ENCODE peak calls at places on chromosomes 3 and 15, in five cellular contexts. A is A549, W is transverse colon, X is stomach, B is tibial nerve. O is an unnamed sample.

GRCh38 chr15:68524753-68525584 is 53.8 kb upstream of the CORO2B start:
- DNase-seq in B (no peak), A (no peak), X (no peak), W (no peak), O (no peak)

GRCh38 chr15:45186771-45187577 is 792 bp downstream of the SHF start:
- DNase-seq in A (no peak), B (no peak), X (no peak), W (no peak), O (no peak)

GRCh38 chr15:85688703-85689102 is 106.0 kb downstream of the KLHL25 start:
- DNase-seq in X (no peak), A (no peak), W (no peak), B (no peak), O (no peak)

GRCh38 chr3:57753016-57753415 is 3.1 kb upstream of the SLMAP start:
- DNase-seq in B (no peak), W (no peak), X (no peak), A (no peak), O (no peak)

GRCh38 chr15:40103864-40104271 is 4.8 kb downstream of the BMF start:
- DNase-seq in A (no peak), X (no peak), B (no peak), W (no peak), O (no peak)

GRCh38 chr3:172678068-172678467 is 32.8 kb downstream of the NCEH1 start:
- DNase-seq in B (no peak), A (no peak), W (no peak), X (no peak), O (no peak)

GRCh38 chr15:66766282-66767228 is 64.5 kb downstream of the SMAD6 start:
- DNase-seq in A (peak), B (no peak), W (no peak), X (no peak), O (peak)

GRCh38 chr15:63894662-63894949 is 60.9 kb upstream of the HERC1 start:
- DNase-seq in A (no peak), X (no peak), W (no peak), B (no peak), O (no peak)

GRCh38 chr3:45555666-45556065 is 38.9 kb upstream of the LIMD1 start:
- DNase-seq in X (no peak), A (no peak), W (no peak), B (no peak), O (peak)

GRCh38 chr3:133927543-133928066 is 31.9 kb upstream of the RAB6B start:
- DNase-seq in X (peak), A (no peak), W (peak), B (no peak), O (no peak)

GRCh38 chr3:12831582-12831866 is 9.8 kb downstream of the RPL32 start:
- DNase-seq in A (no peak), X (no peak), B (no peak), W (no peak), O (no peak)

GRCh38 chr3:68162644-68163043 is 508.2 kb upstream of the SUCLG2 start:
- DNase-seq in B (no peak), W (no peak), A (no peak), X (no peak), O (no peak)

GRCh38 chr3:43089081-43089480 is 16.8 kb downstream of the POMGNT2 start:
- DNase-seq in B (no peak), X (no peak), W (no peak), A (no peak), O (no peak)

GRCh38 chr15:33188654-33189257 is 5.8 kb downstream of the FMN1 start:
- DNase-seq in W (no peak), A (no peak), B (peak), X (no peak), O (no peak)

GRCh38 chr15:28911295-28911979 is 25.7 kb downstream of the APBA2 start:
- DNase-seq in A (no peak), X (no peak), B (no peak), W (no peak), O (peak)

GRCh38 chr3:57546616-57547015 is 2.5 kb upstream of the DNAH12 start:
- DNase-seq in X (no peak), A (no peak), B (no peak), W (no peak), O (no peak)

GRCh38 chr3:114207768-114208167 is 28.9 kb upstream of the DRD3 start:
- DNase-seq in W (no peak), X (no peak), B (no peak), A (no peak), O (no peak)

GRCh38 chr3:152556731-152557254 is 278.1 kb upstream of the P2RY1 start:
- DNase-seq in W (no peak), X (no peak), B (peak), A (peak), O (no peak)

GRCh38 chr3:141237701-141238521 is 6.3 kb downstream of the PXYLP1 start:
- DNase-seq in X (peak), B (no peak), W (no peak), A (no peak), O (no peak)

GRCh38 chr3:6229778-6230410 is 631.0 kb upstream of the GRM7 start:
- DNase-seq in W (no peak), B (no peak), A (no peak), X (no peak), O (no peak)

GRCh38 chr3:71587958-71588357 is 4.4 kb upstream of the FOXP1 start:
- DNase-seq in X (no peak), B (no peak), W (no peak), A (no peak), O (no peak)

GRCh38 chr3:71586810-71587242 is 3.3 kb upstream of the FOXP1 start:
- DNase-seq in W (no peak), X (no peak), B (no peak), A (no peak), O (no peak)

GRCh38 chr3:71585126-71585525 is 1.6 kb upstream of the FOXP1 start:
- DNase-seq in A (peak), B (peak), X (no peak), W (no peak), O (no peak)

GRCh38 chr3:71584216-71585061 is 911 bp upstream of the FOXP1 start:
- DNase-seq in B (peak), X (peak), W (peak), A (peak), O (peak)

GRCh38 chr3:71585891-71586809 is 2.6 kb upstream of the FOXP1 start:
- DNase-seq in W (no peak), B (no peak), A (peak), X (no peak), O (no peak)
- H3K27ac ChIP-seq in W (peak), B (no peak), A (peak), X (peak), O (peak)

GRCh38 chr3:64533565-64534317 is 154.1 kb downstream of the ADAMTS9 start:
- DNase-seq in X (peak), A (peak), W (peak), B (peak), O (peak)
- TF ChIP-seq EP300 in X (peak), A (no peak), W (no peak), B (peak), O (no peak)

DNA sequence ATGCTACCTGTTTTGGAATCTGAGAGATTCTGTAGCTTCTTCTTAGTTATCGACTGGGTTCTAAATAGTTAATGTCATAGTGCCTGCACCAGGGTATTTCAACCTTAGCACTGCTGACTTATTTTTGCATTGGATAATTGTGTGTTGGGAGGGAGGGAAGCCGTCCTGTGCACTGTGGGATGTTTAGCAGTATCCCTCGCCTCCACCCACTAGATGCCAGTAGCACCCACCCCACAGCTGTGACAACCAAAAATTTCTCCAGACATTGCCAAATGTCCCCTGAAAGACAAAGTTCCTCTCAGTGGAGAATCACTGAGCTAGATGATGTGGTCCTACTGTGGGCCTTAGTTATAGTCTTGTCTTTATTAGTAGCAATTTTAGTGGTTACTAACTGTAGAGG is 88.3 kb downstream of the TGFBR2 start:
- DNase-seq in X (no peak), W (no peak), A (no peak), B (no peak), O (no peak)
- H3K27ac ChIP-seq in X (no peak), W (no peak), A (peak), B (no peak), O (no peak)

GRCh38 chr3:64029287-64029686 is 6.0 kb upstream of the PSMD6 start:
- DNase-seq in W (no peak), B (no peak), A (no peak), X (no peak), O (no peak)

GRCh38 chr3:64033033-64033432 is 9.7 kb upstream of the PSMD6 start:
- DNase-seq in X (no peak), B (no peak), W (no peak), A (no peak), O (no peak)

GRCh38 chr3:64028754-64029153 is 5.5 kb upstream of the PSMD6 start:
- DNase-seq in B (no peak), X (no peak), A (no peak), W (no peak), O (no peak)

GRCh38 chr3:64031540-64032533 is 8.5 kb upstream of the PSMD6 start:
- DNase-seq in B (no peak), X (no peak), W (no peak), A (no peak), O (no peak)

GRCh38 chr3:64030741-64031140 is 7.4 kb upstream of the PSMD6 start:
- DNase-seq in X (peak), B (peak), A (peak), W (peak), O (peak)
- TF ChIP-seq EP300 in X (no peak), B (no peak), A (peak), W (no peak), O (no peak)

DNA sequence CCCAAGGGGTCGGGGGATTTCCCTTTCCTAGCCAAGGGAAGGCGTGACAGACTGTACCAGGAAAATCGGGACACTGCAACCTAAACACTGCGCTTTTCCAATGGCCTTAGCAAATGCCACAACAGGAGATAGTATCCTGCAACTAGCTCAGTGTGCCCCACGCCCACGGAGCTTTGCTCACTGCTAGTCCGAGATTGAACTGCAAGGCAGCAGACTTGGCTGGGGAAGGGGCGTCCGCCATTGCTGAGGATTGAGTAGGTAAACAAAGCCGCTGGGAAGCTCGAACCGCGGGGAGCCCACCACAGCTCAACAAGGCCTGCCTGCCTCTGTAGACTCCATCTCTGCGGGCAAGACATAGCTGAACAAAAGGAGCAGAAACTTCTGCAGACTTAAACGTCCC is 72.3 kb upstream of the THRB start:
- DNase-seq in A (no peak), W (no peak), X (no peak), B (no peak), O (no peak)
- H3K27ac ChIP-seq in A (no peak), W (no peak), X (no peak), B (no peak), O (no peak)

DNA sequence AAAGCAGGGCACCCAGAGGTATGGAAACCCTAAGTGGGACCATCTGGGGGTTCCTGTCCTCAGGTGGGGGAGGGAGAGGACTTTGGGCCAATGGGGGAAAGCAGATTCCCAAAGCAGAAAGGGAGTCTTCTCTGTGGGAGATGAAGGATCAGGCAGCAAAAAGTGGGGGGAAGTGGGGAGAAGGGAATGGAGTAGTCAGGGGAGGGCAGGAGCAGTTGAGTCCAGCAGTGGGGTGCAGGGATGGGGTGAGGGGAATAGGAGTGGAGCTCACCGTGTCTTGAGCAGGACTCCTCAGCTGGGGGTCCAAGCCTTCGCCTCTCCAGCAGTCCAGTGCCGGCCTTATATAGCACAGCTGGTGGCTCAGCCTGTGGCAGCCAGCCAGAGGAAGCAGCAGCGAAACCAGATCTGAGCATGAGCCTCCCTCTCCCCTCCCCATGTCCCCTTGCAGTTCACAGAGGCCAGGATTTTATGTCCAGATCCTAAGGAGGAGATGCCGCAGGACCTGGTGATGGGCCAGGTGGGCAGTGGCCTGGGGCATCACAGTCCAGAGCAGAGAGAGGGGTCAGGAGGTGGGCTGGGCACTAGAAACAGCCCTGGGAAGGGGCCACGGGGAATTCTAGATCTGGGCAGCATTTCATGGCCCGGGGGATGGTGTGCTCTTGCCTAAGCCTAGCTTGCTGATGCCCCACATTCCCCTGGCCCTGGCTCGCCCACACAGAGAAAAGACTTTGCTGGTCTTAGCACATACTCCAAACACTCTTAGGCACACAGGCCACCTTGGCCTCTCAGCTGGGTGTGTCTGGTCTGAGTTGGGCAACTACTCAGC is at the start of gene CILP:
- DNase-seq in B (peak), A (no peak), X (no peak), W (no peak), O (peak)
- TF ChIP-seq EP300 in B (no peak), A (no peak), X (no peak), W (no peak), O (no peak)

DNA sequence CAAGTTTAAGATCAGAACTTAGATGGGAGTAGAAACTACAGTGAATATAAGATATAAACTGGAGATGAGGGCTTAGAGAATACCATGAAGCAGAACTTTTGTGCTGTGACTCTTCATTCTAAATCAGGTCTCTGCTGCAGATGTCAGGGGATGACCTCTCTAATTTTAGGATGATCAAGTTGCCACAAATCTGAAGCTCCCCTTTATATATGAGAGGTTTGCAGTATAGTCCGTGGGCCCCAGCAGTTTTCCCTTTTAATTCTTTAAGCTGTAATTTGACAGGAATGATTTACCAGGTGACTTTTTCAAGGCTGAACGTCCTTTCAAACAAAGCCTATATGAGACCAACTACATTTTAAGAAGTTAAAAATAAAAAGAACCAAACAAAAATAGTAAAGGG is 4.9 kb upstream of the PLOD2 start:
- DNase-seq in A (no peak), X (no peak), B (no peak), W (no peak), O (no peak)
- H3K27ac ChIP-seq in A (peak), X (peak), B (no peak), W (peak), O (peak)